ENCODE peak calls at places on chromosomes 11 and 22, in nine cellular contexts. R is transverse colon, Z is K562, A is stomach, Q is HepG2, P is H1, J is SK-N-SH, H is upper lobe of left lung, G is GM12878. O is an unnamed sample. For H3K4me1, the result is how much of the 10 kb centered on the place peaks cover.

GRCh38 chr11:6474806-6475500 is 1.2 kb upstream of the TRIM3 start:
- DNase-seq in H (no peak), Q (no peak), P (no peak), G (no peak), R (no peak), Z (no peak), J (no peak), A (no peak), O (no peak)

GRCh38 chr11:25319068-25319467 is 822.2 kb downstream of the LUZP2 start:
- DNase-seq in P (no peak), Z (no peak), A (no peak), G (no peak), R (no peak), H (no peak), Q (no peak), J (no peak), O (no peak)

GRCh38 chr22:43308451-43309235 is 34.5 kb downstream of the SCUBE1 start:
- DNase-seq in G (no peak), J (no peak), Q (no peak), P (no peak), Z (no peak), H (no peak), R (no peak), A (no peak), O (no peak)

GRCh38 chr22:40720538-40721256 is 41.4 kb downstream of the MCHR1 start:
- DNase-seq in Q (no peak), H (no peak), J (no peak), Z (no peak), R (no peak), G (no peak), A (no peak), P (no peak), O (no peak)

GRCh38 chr11:19978668-19979518 is 181.4 kb downstream of the DBX1 start:
- DNase-seq in P (no peak), G (peak), Q (peak), A (no peak), R (no peak), J (no peak), Z (peak), H (peak), O (peak)

GRCh38 chr11:133476570-133477262 is 55.6 kb downstream of the OPCML start:
- DNase-seq in R (no peak), P (no peak), Z (no peak), Q (no peak), A (no peak), G (no peak), H (no peak), J (no peak), O (no peak)

GRCh38 chr11:55895216-55895615 is 12.1 kb downstream of the TRIM51 start:
- DNase-seq in P (no peak), G (no peak), J (peak), Z (no peak), R (no peak), A (no peak), H (no peak), Q (no peak), O (no peak)

GRCh38 chr11:116791002-116791812 is 472 bp downstream of the APOA5 start:
- DNase-seq in A (peak), Z (peak), G (no peak), R (peak), P (peak), Q (peak), H (peak), J (peak), O (peak)

GRCh38 chr11:122751298-122752070 is 86.8 kb upstream of the CRTAM start:
- DNase-seq in P (no peak), R (no peak), G (no peak), H (no peak), A (no peak), Q (no peak), Z (no peak), J (peak), O (peak)

GRCh38 chr11:17564687-17565042 is 17.6 kb downstream of the OTOG start:
- DNase-seq in R (no peak), H (peak), Q (no peak), G (no peak), J (no peak), A (no peak), P (no peak), Z (no peak), O (no peak)

GRCh38 chr22:47333625-47334024 is 571.2 kb downstream of the TBC1D22A start:
- DNase-seq in P (no peak), A (no peak), H (no peak), J (no peak), Z (no peak), Q (peak), G (no peak), R (no peak), O (no peak)

GRCh38 chr11:116263770-116264169 is 509.0 kb downstream of the BUD13 start:
- DNase-seq in J (no peak), Z (no peak), A (no peak), H (no peak), G (no peak), R (no peak), P (no peak), Q (no peak), O (no peak)

GRCh38 chr11:7348432-7349298 is 97.0 kb downstream of the SYT9 start:
- DNase-seq in R (no peak), P (no peak), J (peak), A (no peak), Z (no peak), Q (no peak), H (no peak), G (no peak), O (no peak)

GRCh38 chr11:60493454-60493853 is 876 bp downstream of the MS4A12 start:
- DNase-seq in J (no peak), G (no peak), P (no peak), Q (no peak), R (no peak), H (no peak), Z (no peak), A (no peak), O (no peak)

GRCh38 chr11:114318361-114318760 is 22.2 kb downstream of the NNMT start:
- DNase-seq in R (no peak), A (no peak), H (no peak), Z (no peak), G (no peak), J (no peak), P (no peak), Q (no peak), O (no peak)

GRCh38 chr11:63670077-63670737 is 969 bp downstream of the ATL3 start:
- DNase-seq in A (no peak), G (no peak), Q (no peak), R (no peak), Z (no peak), H (no peak), P (no peak), J (no peak), O (no peak)

GRCh38 chr11:134838708-134839107 is 426.7 kb upstream of the B3GAT1 start:
- DNase-seq in H (no peak), G (no peak), Z (no peak), R (no peak), Q (no peak), P (no peak), A (no peak), J (no peak), O (peak)

GRCh38 chr11:120563698-120564572 is 52.4 kb downstream of the GRIK4 start:
- DNase-seq in H (no peak), G (no peak), R (no peak), A (no peak), J (no peak), Z (no peak), P (no peak), Q (no peak), O (no peak)

GRCh38 chr11:104995001-104995408 is 26.6 kb upstream of the CASP4 start:
- DNase-seq in G (no peak), Q (peak), R (no peak), A (no peak), H (no peak), Z (no peak), J (no peak), P (no peak), O (no peak)

GRCh38 chr22:45503816-45504702 is 1.4 kb downstream of the FBLN1 start:
- DNase-seq in Q (no peak), H (no peak), J (peak), G (no peak), P (peak), R (no peak), Z (no peak), A (no peak), O (no peak)

GRCh38 chr11:4181780-4182721 is 87.5 kb downstream of the RRM1 start:
- DNase-seq in H (peak), R (peak), G (no peak), P (peak), Q (peak), Z (peak), J (peak), A (peak), O (no peak)

GRCh38 chr11:128492903-128493569 is 94.3 kb downstream of the ETS1 start:
- DNase-seq in R (no peak), Q (no peak), H (no peak), J (no peak), A (no peak), P (no peak), G (no peak), Z (no peak), O (no peak)

GRCh38 chr11:28760676-28761390 is 652.6 kb downstream of the METTL15 start:
- DNase-seq in Z (no peak), P (no peak), A (no peak), Q (no peak), R (no peak), J (no peak), G (no peak), H (no peak), O (no peak)

GRCh38 chr11:77172666-77172982 is 44.6 kb downstream of the MYO7A start:
- DNase-seq in P (no peak), R (no peak), Z (no peak), Q (peak), G (no peak), J (peak), H (no peak), A (no peak), O (no peak)

GRCh38 chr22:39980635-39981034 is 14.1 kb upstream of the FAM83F start:
- DNase-seq in Q (no peak), J (no peak), H (no peak), R (no peak), P (no peak), G (no peak), A (no peak), Z (no peak), O (no peak)

GRCh38 chr11:14336507-14337503 is 22.2 kb downstream of the RRAS2 start:
- DNase-seq in Q (peak), J (no peak), G (no peak), P (no peak), A (no peak), Z (peak), H (no peak), R (no peak), O (no peak)

GRCh38 chr22:29129644-29130201 is 56.9 kb downstream of the KREMEN1 start:
- DNase-seq in A (no peak), H (no peak), Z (no peak), J (no peak), P (no peak), R (no peak), Q (no peak), G (no peak), O (peak)

GRCh38 chr11:76603202-76603601 is 67.3 kb downstream of the LRRC32 start:
- DNase-seq in R (no peak), G (no peak), P (no peak), J (peak), Z (no peak), A (no peak), H (no peak), Q (no peak), O (no peak)

GRCh38 chr11:101336858-101337257 is 207.2 kb upstream of the PGR start:
- DNase-seq in Q (no peak), G (no peak), R (no peak), Z (no peak), H (no peak), P (no peak), A (no peak), J (no peak), O (no peak)

GRCh38 chr11:59669611-59670009 is 773 bp upstream of the PATL1 start:
- DNase-seq in Q (no peak), A (peak), P (no peak), H (peak), G (no peak), R (peak), Z (no peak), J (no peak), O (peak)

GRCh38 chr11:67404515-67405195 is 772 bp downstream of the TBC1D10C start:
- DNase-seq in G (no peak), R (no peak), Q (no peak), H (peak), A (no peak), J (no peak), P (no peak), Z (no peak), O (no peak)

GRCh38 chr11:84468255-84468654 is 1158.9 kb downstream of the DLG2 start:
- DNase-seq in H (no peak), P (no peak), R (no peak), A (no peak), Z (no peak), J (no peak), Q (no peak), G (no peak), O (no peak)

GRCh38 chr11:34986883-34987525 is 70.6 kb downstream of the PDHX start:
- DNase-seq in Q (no peak), R (no peak), H (peak), J (no peak), A (no peak), P (no peak), G (no peak), Z (no peak), O (no peak)

GRCh38 chr11:34976496-34976895 is 60.1 kb downstream of the PDHX start:
- DNase-seq in Q (no peak), R (no peak), J (no peak), Z (no peak), P (no peak), A (no peak), G (no peak), H (no peak), O (no peak)

GRCh38 chr11:63762662-63763505 is 5.7 kb downstream of the ZFTA start:
- DNase-seq in J (peak), R (peak), P (no peak), G (no peak), A (peak), Z (no peak), Q (no peak), H (no peak), O (peak)

GRCh38 chr11:32034149-32034548 is 56.7 kb upstream of the RCN1 start:
- DNase-seq in P (no peak), R (no peak), G (no peak), A (no peak), Q (no peak), J (no peak), H (no peak), Z (no peak), O (no peak)

GRCh38 chr11:27290261-27290660 is 72.8 kb downstream of the CCDC34 start:
- DNase-seq in Q (no peak), A (no peak), Z (no peak), J (no peak), G (no peak), P (no peak), H (no peak), R (no peak), O (no peak)

GRCh38 chr11:105153392-105153791 is 13.8 kb upstream of the CARD18 start:
- DNase-seq in P (no peak), H (no peak), R (no peak), J (no peak), A (no peak), Z (no peak), Q (no peak), G (no peak), O (no peak)

GRCh38 chr11:3123316-3123715 is 41.8 kb downstream of the OSBPL5 start:
- DNase-seq in J (peak), G (no peak), H (no peak), P (no peak), A (no peak), Q (no peak), Z (no peak), R (peak), O (peak)

GRCh38 chr22:23279781-23280180 is 99.5 kb downstream of the BCR start:
- DNase-seq in Z (peak), H (no peak), A (no peak), P (no peak), R (no peak), Q (no peak), J (no peak), G (no peak), O (no peak)

GRCh38 chr22:23280356-23281052 is 100.2 kb downstream of the BCR start:
- DNase-seq in H (no peak), R (no peak), P (no peak), A (no peak), Z (peak), G (no peak), Q (no peak), J (no peak), O (no peak)

GRCh38 chr22:23282089-23282501 is 101.8 kb downstream of the BCR start:
- DNase-seq in Q (no peak), G (no peak), J (no peak), A (peak), R (peak), H (peak), P (no peak), Z (no peak), O (peak)

GRCh38 chr22:23281406-23282088 is 101.2 kb downstream of the BCR start:
- DNase-seq in R (peak), G (peak), Q (peak), H (peak), Z (peak), P (peak), A (peak), J (peak), O (peak)

GRCh38 chr22:23281053-23281405 is 100.7 kb downstream of the BCR start:
- DNase-seq in G (no peak), J (no peak), A (no peak), Q (no peak), P (no peak), H (no peak), R (no peak), Z (no peak), O (no peak)
- H3K4me1 ChIP-seq in G (under half), J (under half), A (under half), Q (under half), P (under half), H (under half), R (under half), Z (under half), O (under half)

GRCh38 chr11:81494431-81494830 is 1239.2 kb downstream of the FAM181B start:
- DNase-seq in Q (no peak), P (no peak), J (no peak), R (no peak), H (no peak), G (no peak), A (no peak), Z (no peak), O (no peak)

GRCh38 chr11:81492923-81493445 is 1240.7 kb downstream of the FAM181B start:
- DNase-seq in H (no peak), P (no peak), Q (no peak), A (no peak), G (no peak), R (no peak), J (no peak), Z (no peak), O (no peak)

GRCh38 chr11:81495699-81496292 is 1237.9 kb downstream of the FAM181B start:
- DNase-seq in J (no peak), Q (no peak), R (no peak), G (no peak), A (no peak), P (no peak), H (no peak), Z (no peak), O (no peak)

GRCh38 chr11:81496566-81496965 is 1237.1 kb downstream of the FAM181B start:
- DNase-seq in A (no peak), R (no peak), P (no peak), G (no peak), J (no peak), Q (no peak), H (no peak), Z (no peak), O (no peak)

DNA sequence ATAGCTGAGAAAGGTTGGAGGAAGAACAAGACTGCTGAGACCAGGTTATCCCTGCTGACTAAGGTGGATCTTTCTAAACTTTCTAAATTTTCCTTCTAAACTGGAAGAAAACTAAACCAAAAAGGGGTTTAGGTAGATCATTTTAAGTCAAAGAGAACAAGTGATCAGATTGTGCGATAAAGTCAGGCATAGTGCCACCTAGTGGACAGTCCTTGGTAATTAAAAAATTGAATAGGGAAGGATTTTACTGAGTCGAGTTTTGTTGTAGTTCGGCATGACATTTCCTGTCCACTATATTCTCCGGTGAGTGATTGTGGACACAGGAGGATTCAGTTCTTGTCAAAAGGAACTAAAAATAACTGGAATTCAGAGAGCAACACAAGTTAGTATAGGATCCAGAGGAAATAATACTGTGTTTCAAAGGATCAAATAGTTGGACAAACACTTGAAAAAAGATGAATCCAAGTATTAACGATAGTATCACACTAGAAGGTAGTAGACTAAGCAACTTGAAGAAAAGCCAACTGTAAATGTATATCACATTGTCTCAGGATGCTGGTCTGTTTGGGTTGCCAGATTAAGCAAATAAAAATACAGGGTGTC is 1236.4 kb downstream of the FAM181B start:
- DNase-seq in P (no peak), Z (peak), R (no peak), Q (peak), H (no peak), G (no peak), J (peak), A (no peak), O (no peak)
- TF ChIP-seq EP300 in P (no peak), Z (no peak), R (no peak), Q (no peak), H (no peak), G (no peak), J (no peak), A (no peak), O (no peak)

DNA sequence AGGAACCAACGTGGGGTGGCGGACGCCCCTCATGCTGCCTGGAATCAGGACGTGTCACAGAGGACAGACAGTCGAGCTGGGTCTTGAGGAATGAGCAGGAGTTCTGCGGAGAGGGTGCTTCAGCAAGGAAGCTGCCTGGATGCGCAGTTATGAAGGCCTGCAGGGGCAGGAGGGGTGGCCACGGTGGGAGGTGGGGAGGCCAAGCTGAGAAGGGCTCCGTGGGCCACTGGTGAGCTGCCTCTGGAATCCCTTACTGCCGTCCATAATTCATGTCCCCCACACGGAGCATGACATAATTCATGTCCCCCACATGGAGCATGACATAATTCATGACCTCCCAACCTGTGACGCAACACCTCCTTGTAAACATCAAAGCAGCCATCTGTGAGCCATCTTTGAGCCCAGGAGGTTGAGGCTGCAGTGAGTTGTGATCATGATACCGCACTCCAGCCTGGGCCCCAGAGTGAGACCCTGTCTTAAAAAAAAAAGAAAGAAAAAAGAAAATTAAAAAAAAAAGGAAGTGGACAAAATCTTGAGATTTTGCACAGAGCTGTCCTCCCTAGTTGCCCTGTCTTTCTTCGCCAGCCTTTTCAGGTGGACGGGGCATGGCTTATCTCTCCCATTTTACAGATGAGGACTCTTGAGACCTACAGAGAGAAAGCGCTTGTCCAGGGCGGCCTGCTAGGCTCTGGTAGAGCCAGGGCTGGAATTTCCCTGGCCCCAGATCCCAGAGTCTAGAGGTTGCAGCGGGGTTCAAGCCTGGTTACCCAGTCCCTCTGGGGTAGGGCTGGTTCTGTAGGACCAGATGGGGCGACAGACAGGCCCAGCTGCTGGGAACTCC is 24.3 kb upstream of the PICK1 start:
- DNase-seq in H (no peak), R (no peak), P (no peak), G (no peak), J (no peak), A (no peak), Q (peak), Z (peak), O (peak)
- TF ChIP-seq POLR2AphosphoS5 in H (no peak), R (no peak), P (no peak), G (no peak), J (no peak), A (peak), Q (no peak), Z (no peak), O (peak)

GRCh38 chr22:37501610-37502341 is 15.6 kb upstream of the MFNG start:
- DNase-seq in G (no peak), P (no peak), J (no peak), Q (peak), Z (no peak), A (peak), H (peak), R (peak), O (no peak)

GRCh38 chr22:37503183-37503683 is 16.0 kb downstream of the CARD10 start:
- DNase-seq in P (no peak), H (no peak), G (no peak), Z (no peak), J (no peak), A (no peak), Q (no peak), R (no peak), O (no peak)

GRCh38 chr22:37501176-37501609 is 15.0 kb upstream of the MFNG start:
- DNase-seq in Z (no peak), A (no peak), P (no peak), R (peak), J (no peak), H (peak), G (no peak), Q (no peak), O (no peak)

GRCh38 chr22:37503850-37504249 is 15.4 kb downstream of the CARD10 start:
- DNase-seq in A (peak), Q (peak), Z (no peak), H (peak), P (no peak), G (no peak), J (no peak), R (peak), O (no peak)

GRCh38 chr22:37502342-37503182 is 16.4 kb upstream of the MFNG start:
- DNase-seq in P (no peak), A (peak), R (peak), H (peak), G (no peak), J (no peak), Z (no peak), Q (peak), O (no peak)
- H3K4me1 ChIP-seq in P (under half), A (half or more), R (half or more), H (half or more), G (under half), J (half or more), Z (under half), Q (half or more), O (under half)

O was measured in sigmoid colon.